ENCODE peak calls at places on chromosomes 16 and 17, in four cellular contexts. One of them, this sample, is unnamed.

GRCh38 chr17:4449736-4450135 is 16.0 kb downstream of the SPNS3 start:
- DNase-seq in HEK293T: no peak
- DNase-seq in K562: no peak
- DNase-seq in GM12878: no peak
- DNase-seq in this sample: no peak

GRCh38 chr17:80927791-80928216 is 63.8 kb upstream of the CHMP6 start:
- DNase-seq in HEK293T: no peak
- DNase-seq in K562: no peak
- DNase-seq in GM12878: no peak
- DNase-seq in this sample: no peak

GRCh38 chr16:5215911-5216310 is 118.3 kb upstream of the EEF2KMT start:
- DNase-seq in K562: no peak
- DNase-seq in GM12878: no peak
- DNase-seq in HEK293T: no peak
- DNase-seq in this sample: no peak

GRCh38 chr17:81164464-81165245 is 652 bp upstream of the PVALEF start:
- DNase-seq in HEK293T: no peak
- DNase-seq in GM12878: no peak
- DNase-seq in K562: no peak
- DNase-seq in this sample: peak

GRCh38 chr17:41013181-41013580 is 4.3 kb upstream of the KRTAP3-1 start:
- DNase-seq in HEK293T: no peak
- DNase-seq in K562: no peak
- DNase-seq in GM12878: no peak
- DNase-seq in this sample: no peak

GRCh38 chr17:53680745-53681144 is 142.0 kb upstream of the KIF2B start:
- DNase-seq in HEK293T: no peak
- DNase-seq in GM12878: no peak
- DNase-seq in K562: no peak
- DNase-seq in this sample: no peak

GRCh38 chr16:74699666-74700065 is 996 bp downstream of the MLKL start:
- DNase-seq in GM12878: no peak
- DNase-seq in HEK293T: no peak
- DNase-seq in K562: no peak
- DNase-seq in this sample: no peak

GRCh38 chr16:68298312-68298711 is 12.4 kb downstream of the SLC7A6OS start:
- DNase-seq in HEK293T: no peak
- DNase-seq in K562: no peak
- DNase-seq in GM12878: no peak
- DNase-seq in this sample: no peak

GRCh38 chr17:81020767-81021497 is 14.0 kb upstream of the BAIAP2 start:
- DNase-seq in GM12878: no peak
- DNase-seq in HEK293T: no peak
- DNase-seq in K562: peak
- DNase-seq in this sample: no peak

GRCh38 chr16:89446136-89446974 is 44.0 kb downstream of the ANKRD11 start:
- DNase-seq in HEK293T: no peak
- DNase-seq in GM12878: no peak
- DNase-seq in K562: no peak
- DNase-seq in this sample: no peak

GRCh38 chr17:65039349-65039988 is 17.1 kb downstream of the GNA13 start:
- DNase-seq in HEK293T: no peak
- DNase-seq in GM12878: peak
- DNase-seq in K562: no peak
- DNase-seq in this sample: no peak

GRCh38 chr16:51144203-51144602 is 6.9 kb downstream of the SALL1 start:
- DNase-seq in GM12878: no peak
- DNase-seq in HEK293T: no peak
- DNase-seq in K562: no peak
- DNase-seq in this sample: no peak

GRCh38 chr17:63069245-63069644 is 103.2 kb downstream of the TANC2 start:
- DNase-seq in K562: no peak
- DNase-seq in HEK293T: no peak
- DNase-seq in GM12878: no peak
- DNase-seq in this sample: no peak

GRCh38 chr17:30344283-30345088 is 10.6 kb upstream of the TMIGD1 start:
- DNase-seq in HEK293T: no peak
- DNase-seq in GM12878: no peak
- DNase-seq in K562: peak
- DNase-seq in this sample: peak

GRCh38 chr16:52561910-52562741 is 15.2 kb upstream of the TOX3 start:
- DNase-seq in GM12878: no peak
- DNase-seq in HEK293T: no peak
- DNase-seq in K562: no peak
- DNase-seq in this sample: peak

GRCh38 chr17:28812136-28812979 is 30.2 kb downstream of the FAM222B start:
- DNase-seq in GM12878: peak
- DNase-seq in K562: peak
- DNase-seq in HEK293T: peak
- DNase-seq in this sample: peak

GRCh38 chr16:48523415-48524204 is 86.4 kb downstream of the N4BP1 start:
- DNase-seq in GM12878: no peak
- DNase-seq in HEK293T: no peak
- DNase-seq in K562: no peak
- DNase-seq in this sample: no peak

GRCh38 chr17:59093145-59093701 is 13.5 kb downstream of the TRIM37 start:
- DNase-seq in K562: no peak
- DNase-seq in GM12878: no peak
- DNase-seq in HEK293T: no peak
- DNase-seq in this sample: no peak

DNA sequence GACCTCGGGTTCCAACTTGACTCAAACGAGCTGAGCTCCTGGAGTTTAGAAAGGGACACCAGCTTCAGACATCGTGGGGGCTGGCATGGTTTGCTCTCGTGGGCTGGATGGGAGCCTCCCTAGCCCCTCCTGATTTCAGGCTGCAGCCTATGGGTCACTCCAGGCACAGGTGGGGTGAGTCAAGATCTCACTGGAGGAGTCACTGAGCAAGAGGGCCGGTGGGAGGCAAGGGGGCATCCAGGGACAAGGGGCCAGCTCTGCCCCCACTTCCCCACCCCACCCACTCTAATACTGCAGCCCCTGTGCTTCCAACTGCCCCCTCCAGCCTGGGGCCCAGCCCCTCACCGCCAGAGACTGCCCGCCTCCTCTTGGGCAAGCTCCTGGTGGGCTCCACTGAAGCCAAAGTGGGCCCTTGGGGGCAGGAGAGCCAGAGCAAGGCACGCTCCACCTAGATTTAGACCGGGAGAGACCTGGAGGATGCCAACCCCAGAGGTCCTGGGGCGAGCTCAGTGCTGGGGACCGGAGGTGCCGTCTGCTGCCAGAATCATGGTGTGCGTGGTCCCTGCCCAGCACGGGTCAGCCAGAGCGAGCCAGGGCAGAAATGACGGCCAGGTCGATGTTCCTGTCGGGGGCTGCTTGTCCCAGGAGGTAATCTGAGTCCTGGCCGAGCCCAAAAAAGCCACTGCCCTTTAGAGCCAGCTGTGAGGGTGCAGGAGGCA is 6.4 kb downstream of the SLC16A3 start:
- DNase-seq in GM12878: no peak
- DNase-seq in K562: no peak
- DNase-seq in HEK293T: no peak
- DNase-seq in this sample: no peak
- TF ChIP-seq TARDBP in GM12878: no peak
- TF ChIP-seq TARDBP in K562: no peak
- TF ChIP-seq TARDBP in HEK293T: no peak
- TF ChIP-seq TARDBP in this sample: no peak

GRCh38 chr17:5523249-5523648 is 36.9 kb downstream of the MIS12 start:
- DNase-seq in K562: no peak
- DNase-seq in GM12878: no peak
- DNase-seq in HEK293T: no peak
- DNase-seq in this sample: no peak

GRCh38 chr17:5531019-5531418 is 44.7 kb downstream of the MIS12 start:
- DNase-seq in K562: no peak
- DNase-seq in HEK293T: no peak
- DNase-seq in GM12878: no peak
- DNase-seq in this sample: no peak

GRCh38 chr17:5526821-5527598 is 40.6 kb downstream of the MIS12 start:
- DNase-seq in GM12878: no peak
- DNase-seq in K562: peak
- DNase-seq in HEK293T: peak
- DNase-seq in this sample: peak

GRCh38 chr17:5530265-5530782 is 44.0 kb downstream of the MIS12 start:
- DNase-seq in HEK293T: no peak
- DNase-seq in GM12878: no peak
- DNase-seq in K562: no peak
- DNase-seq in this sample: no peak

DNA sequence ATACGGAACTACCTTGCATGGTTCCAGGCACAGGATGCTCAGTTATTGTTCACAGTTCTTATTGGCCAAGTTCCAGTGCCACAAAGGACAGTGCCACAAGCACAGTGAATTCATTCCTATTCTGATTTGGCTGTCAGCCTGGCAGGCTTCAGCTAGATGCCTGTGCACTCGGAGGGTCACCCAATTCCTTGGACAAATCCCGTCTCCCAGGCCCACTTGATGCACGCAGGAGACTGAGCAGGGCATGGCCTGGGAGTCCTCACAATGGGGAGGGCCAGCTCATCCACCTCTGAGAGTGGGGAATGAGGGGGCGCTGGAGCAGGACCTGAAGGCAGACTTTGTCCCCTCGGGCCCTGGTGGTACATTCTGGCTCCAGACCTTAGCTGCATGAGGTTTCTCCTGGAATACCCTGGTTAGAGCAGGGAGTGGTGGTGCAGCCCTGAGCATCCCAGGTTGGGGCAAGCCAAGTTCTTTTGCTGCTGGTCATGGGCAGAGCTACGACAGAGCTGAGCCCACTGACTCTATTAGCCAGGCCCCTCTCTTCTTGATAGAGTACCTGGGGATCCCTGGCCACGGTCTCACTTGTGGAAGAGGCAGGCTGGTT is 41.4 kb downstream of the MIS12 start:
- DNase-seq in HEK293T: no peak
- DNase-seq in K562: no peak
- DNase-seq in GM12878: no peak
- DNase-seq in this sample: no peak
- TF ChIP-seq TARDBP in HEK293T: no peak
- TF ChIP-seq TARDBP in K562: no peak
- TF ChIP-seq TARDBP in GM12878: no peak
- TF ChIP-seq TARDBP in this sample: no peak

GRCh38 chr16:84042879-84043485 is 387 bp upstream of the SLC38A8 start:
- DNase-seq in K562: peak
- DNase-seq in GM12878: no peak
- DNase-seq in HEK293T: no peak
- DNase-seq in this sample: no peak
- TF ChIP-seq TARDBP in K562: no peak
- TF ChIP-seq TARDBP in GM12878: no peak
- TF ChIP-seq TARDBP in HEK293T: no peak
- TF ChIP-seq TARDBP in this sample: no peak

DNA sequence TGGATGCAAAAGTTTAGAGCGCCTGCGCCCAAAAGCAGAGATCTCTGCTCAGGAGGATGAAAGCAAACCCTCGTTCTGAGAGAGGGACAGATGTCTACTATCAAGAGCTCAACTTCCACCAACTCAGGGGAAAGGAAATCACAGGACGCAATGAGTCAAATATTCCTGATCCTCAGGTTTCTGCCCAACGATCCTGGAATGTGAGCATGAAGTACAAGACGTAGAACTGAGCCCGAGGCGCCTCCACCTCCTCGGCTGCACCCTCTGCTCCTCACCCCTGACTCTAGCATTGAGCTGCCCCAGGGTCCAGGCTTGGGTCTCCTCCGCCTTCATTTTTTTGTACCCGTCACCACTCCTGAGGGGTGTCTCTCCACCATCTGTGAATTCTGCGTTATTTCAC is 15.4 kb downstream of the IFT140 start:
- DNase-seq in K562: no peak
- DNase-seq in GM12878: no peak
- DNase-seq in HEK293T: no peak
- DNase-seq in this sample: no peak
- TF ChIP-seq TARDBP in K562: no peak
- TF ChIP-seq TARDBP in GM12878: no peak
- TF ChIP-seq TARDBP in HEK293T: no peak
- TF ChIP-seq TARDBP in this sample: no peak

DNA sequence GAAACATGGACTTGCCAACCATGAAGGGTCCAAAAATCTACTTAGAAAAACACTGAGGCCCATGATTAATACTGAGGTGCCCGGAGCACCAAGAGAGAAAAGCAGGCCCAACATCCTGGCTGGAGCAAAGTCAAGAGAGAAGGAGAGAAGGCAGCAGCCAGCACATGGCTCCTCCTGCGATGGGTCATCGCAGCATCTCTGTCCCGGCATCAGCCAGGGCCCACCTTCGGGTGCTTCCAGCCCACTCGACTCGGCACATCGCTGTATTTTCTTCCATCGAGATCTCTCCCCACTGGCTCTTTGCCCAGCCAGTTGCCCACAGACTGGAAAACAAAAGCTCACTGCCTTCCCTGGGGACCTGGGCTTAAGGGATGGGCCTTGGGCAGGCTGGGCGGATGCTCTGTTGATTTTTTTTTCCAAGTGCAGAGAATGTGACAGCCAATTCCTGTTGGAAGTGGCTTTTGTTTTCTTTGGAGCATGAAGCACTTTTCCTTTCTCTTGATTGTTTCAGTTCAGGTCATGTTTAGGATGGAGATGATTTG is 58.1 kb downstream of the CYB5B start:
- DNase-seq in HEK293T: no peak
- DNase-seq in GM12878: no peak
- DNase-seq in K562: no peak
- DNase-seq in this sample: no peak
- TF ChIP-seq TARDBP in HEK293T: no peak
- TF ChIP-seq TARDBP in GM12878: no peak
- TF ChIP-seq TARDBP in K562: no peak
- TF ChIP-seq TARDBP in this sample: no peak

DNA sequence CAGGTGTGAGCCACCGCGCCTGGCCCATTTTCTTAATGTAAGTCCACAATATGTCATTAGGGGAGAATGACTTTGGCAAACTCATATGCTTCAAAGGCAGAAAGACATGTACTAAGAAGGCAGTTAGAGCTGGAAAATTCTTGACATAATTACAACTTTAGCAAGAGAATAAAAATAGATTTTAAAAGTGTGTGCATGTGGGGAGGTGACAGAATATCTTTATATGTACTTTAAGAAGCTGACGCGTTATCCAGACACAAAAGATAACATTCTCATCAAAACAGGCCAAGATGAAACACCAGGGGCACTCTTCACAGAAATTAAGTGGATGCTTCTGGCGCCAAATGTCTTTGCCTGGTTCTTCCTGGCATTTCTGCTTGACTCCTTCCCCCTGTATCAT is 28.2 kb downstream of the GJC1 start:
- DNase-seq in K562: no peak
- DNase-seq in GM12878: no peak
- DNase-seq in HEK293T: no peak
- DNase-seq in this sample: no peak
- TF ChIP-seq TARDBP in K562: no peak
- TF ChIP-seq TARDBP in GM12878: no peak
- TF ChIP-seq TARDBP in HEK293T: no peak
- TF ChIP-seq TARDBP in this sample: no peak

DNA sequence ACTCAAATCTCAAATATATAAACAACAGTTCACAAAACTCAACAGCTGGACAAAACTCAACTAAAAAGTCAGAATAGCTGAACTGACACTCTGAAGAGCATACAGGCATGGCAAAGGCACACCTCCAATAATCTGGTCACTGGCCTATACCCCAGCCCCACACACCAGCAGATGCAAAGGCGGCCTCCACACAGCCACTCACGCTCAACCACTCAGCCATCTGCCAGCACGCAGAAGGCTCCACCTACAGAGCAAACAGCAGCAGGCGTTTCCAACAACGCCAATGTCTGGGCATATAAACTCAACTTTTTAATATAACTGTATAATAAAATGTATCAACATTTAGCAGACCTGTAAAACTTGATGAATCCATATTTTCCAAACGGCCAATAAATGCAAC is 17.2 kb downstream of the USP7 start:
- DNase-seq in HEK293T: no peak
- DNase-seq in K562: no peak
- DNase-seq in GM12878: no peak
- DNase-seq in this sample: no peak
- TF ChIP-seq TARDBP in HEK293T: no peak
- TF ChIP-seq TARDBP in K562: no peak
- TF ChIP-seq TARDBP in GM12878: no peak
- TF ChIP-seq TARDBP in this sample: no peak